ENCODE peak calls at places on chromosomes 6 and 20, in five cellular contexts. One of them, this sample, is unnamed.

GRCh38 chr20:50691585-50692552 is 527 bp upstream of the RIPOR3 start:
- DNase-seq in hepatocyte: peak; percentile 57
- DNase-seq in K562: peak; percentile 70
- DNase-seq in neural progenitor cell: peak; percentile 60
- DNase-seq in H9: peak; percentile 55
- DNase-seq in this sample: no peak

GRCh38 chr6:23533311-23533710 is 592.7 kb upstream of the NRSN1 start:
- DNase-seq in hepatocyte: no peak
- DNase-seq in K562: no peak
- DNase-seq in neural progenitor cell: no peak
- DNase-seq in H9: no peak
- DNase-seq in this sample: no peak

GRCh38 chr20:19079536-19080299 is 132.7 kb upstream of the SLC24A3 start:
- DNase-seq in hepatocyte: no peak
- DNase-seq in K562: no peak
- DNase-seq in neural progenitor cell: no peak
- DNase-seq in H9: no peak
- DNase-seq in this sample: no peak

GRCh38 chr6:141488466-141488865 is 644.3 kb upstream of the GJE1 start:
- DNase-seq in hepatocyte: no peak
- DNase-seq in K562: no peak
- DNase-seq in neural progenitor cell: no peak
- DNase-seq in H9: no peak
- DNase-seq in this sample: no peak

GRCh38 chr6:2891768-2892170 is 11.3 kb downstream of the SERPINB9 start:
- DNase-seq in hepatocyte: no peak
- DNase-seq in K562: no peak
- DNase-seq in neural progenitor cell: no peak
- DNase-seq in H9: no peak
- DNase-seq in this sample: no peak

GRCh38 chr20:22402990-22403859 is 181.1 kb downstream of the FOXA2 start:
- DNase-seq in hepatocyte: peak; percentile 21
- DNase-seq in K562: no peak
- DNase-seq in neural progenitor cell: peak; percentile 68
- DNase-seq in H9: no peak
- DNase-seq in this sample: no peak

GRCh38 chr20:14189794-14190402 is 147.5 kb downstream of the FLRT3 start:
- DNase-seq in hepatocyte: peak; percentile 67
- DNase-seq in K562: no peak
- DNase-seq in neural progenitor cell: peak; percentile 25
- DNase-seq in H9: no peak
- DNase-seq in this sample: no peak

GRCh38 chr20:36493801-36494114 is 47.6 kb upstream of the MYL9 start:
- DNase-seq in hepatocyte: no peak
- DNase-seq in K562: no peak
- DNase-seq in neural progenitor cell: peak; percentile 23
- DNase-seq in H9: no peak
- DNase-seq in this sample: no peak

GRCh38 chr6:114862809-114863208 is 520.0 kb upstream of the HS3ST5 start:
- DNase-seq in hepatocyte: no peak
- DNase-seq in K562: no peak
- DNase-seq in neural progenitor cell: no peak
- DNase-seq in H9: no peak
- DNase-seq in this sample: no peak

GRCh38 chr20:37435607-37436006 is 85.4 kb upstream of the NNAT start:
- DNase-seq in hepatocyte: no peak
- DNase-seq in K562: no peak
- DNase-seq in neural progenitor cell: no peak
- DNase-seq in H9: no peak
- DNase-seq in this sample: no peak

GRCh38 chr6:34414999-34415858 is 10.6 kb downstream of the RPS10 start:
- DNase-seq in hepatocyte: peak; percentile 81
- DNase-seq in K562: peak; percentile 50
- DNase-seq in neural progenitor cell: no peak
- DNase-seq in H9: no peak
- DNase-seq in this sample: peak; percentile 38

GRCh38 chr6:32092760-32093497 is 16.2 kb downstream of the TNXB start:
- DNase-seq in hepatocyte: peak; percentile 51
- DNase-seq in K562: no peak
- DNase-seq in neural progenitor cell: no peak
- DNase-seq in H9: no peak
- DNase-seq in this sample: no peak

GRCh38 chr6:28580484-28580883 is 54.8 kb downstream of the GPX5 start:
- DNase-seq in hepatocyte: no peak
- DNase-seq in K562: no peak
- DNase-seq in neural progenitor cell: no peak
- DNase-seq in H9: no peak
- DNase-seq in this sample: no peak

GRCh38 chr6:146542881-146543210 is 787 bp upstream of the RAB32 start:
- DNase-seq in hepatocyte: no peak
- DNase-seq in K562: no peak
- DNase-seq in neural progenitor cell: no peak
- DNase-seq in H9: no peak
- DNase-seq in this sample: no peak

GRCh38 chr6:136831873-136832562 is 9.6 kb downstream of the PEX7 start:
- DNase-seq in hepatocyte: no peak
- DNase-seq in K562: no peak
- DNase-seq in neural progenitor cell: no peak
- DNase-seq in H9: no peak
- DNase-seq in this sample: no peak

GRCh38 chr6:124970243-124970642 is 8.0 kb downstream of the RNF217 start:
- DNase-seq in hepatocyte: no peak
- DNase-seq in K562: no peak
- DNase-seq in neural progenitor cell: no peak
- DNase-seq in H9: no peak
- DNase-seq in this sample: no peak

GRCh38 chr6:25882066-25882496 is 8.0 kb upstream of the SLC17A3 start:
- DNase-seq in hepatocyte: peak; percentile 30
- DNase-seq in K562: no peak
- DNase-seq in neural progenitor cell: peak; percentile 51
- DNase-seq in H9: peak; percentile 85
- DNase-seq in this sample: no peak

GRCh38 chr6:105545206-105545920 is 142.5 kb upstream of the PREP start:
- DNase-seq in hepatocyte: no peak
- DNase-seq in K562: no peak
- DNase-seq in neural progenitor cell: no peak
- DNase-seq in H9: no peak
- DNase-seq in this sample: no peak

GRCh38 chr6:149035806-149036205 is 281.7 kb upstream of the TAB2 start:
- DNase-seq in hepatocyte: no peak
- DNase-seq in K562: no peak
- DNase-seq in neural progenitor cell: no peak
- DNase-seq in H9: no peak
- DNase-seq in this sample: no peak

GRCh38 chr6:148440877-148441453 is 98.3 kb downstream of the SASH1 start:
- DNase-seq in hepatocyte: peak; percentile 72
- DNase-seq in K562: no peak
- DNase-seq in neural progenitor cell: peak; percentile 60
- DNase-seq in H9: no peak
- DNase-seq in this sample: no peak

GRCh38 chr6:25991785-25992412 is 29.3 kb downstream of the TRIM38 start:
- DNase-seq in hepatocyte: peak; percentile 81
- DNase-seq in K562: peak; percentile 74
- DNase-seq in neural progenitor cell: peak; percentile 72
- DNase-seq in H9: peak; percentile 63
- DNase-seq in this sample: peak; percentile 15

GRCh38 chr6:5752282-5752681 is 254.4 kb downstream of the NRN1 start:
- DNase-seq in hepatocyte: no peak
- DNase-seq in K562: no peak
- DNase-seq in neural progenitor cell: peak; percentile 76
- DNase-seq in H9: peak; percentile 66
- DNase-seq in this sample: no peak

GRCh38 chr6:113976806-113977205 is 5.9 kb upstream of the HDAC2 start:
- DNase-seq in hepatocyte: no peak
- DNase-seq in K562: no peak
- DNase-seq in neural progenitor cell: no peak
- DNase-seq in H9: no peak
- DNase-seq in this sample: no peak

GRCh38 chr6:87722831-87723726 is 21.0 kb upstream of the AKIRIN2 start:
- DNase-seq in hepatocyte: peak; percentile 52
- DNase-seq in K562: peak; percentile 66
- DNase-seq in neural progenitor cell: peak; percentile 76
- DNase-seq in H9: peak; percentile 81
- DNase-seq in this sample: peak; percentile 29

GRCh38 chr6:13229205-13230085 is 98.9 kb downstream of the TBC1D7 start:
- DNase-seq in hepatocyte: peak; percentile 35
- DNase-seq in K562: no peak
- DNase-seq in neural progenitor cell: peak; percentile 22
- DNase-seq in H9: peak; percentile 36
- DNase-seq in this sample: no peak
- TF ChIP-seq CTCF in hepatocyte: no peak
- TF ChIP-seq CTCF in K562: peak; percentile 72
- TF ChIP-seq CTCF in neural progenitor cell: peak; percentile 29
- TF ChIP-seq CTCF in H9: peak; percentile 47
- TF ChIP-seq CTCF in this sample: no peak

GRCh38 chr20:46203510-46203837 is 85.4 kb downstream of the CD40 start:
- DNase-seq in hepatocyte: no peak
- DNase-seq in K562: no peak
- DNase-seq in neural progenitor cell: no peak
- DNase-seq in H9: no peak
- DNase-seq in this sample: no peak
- H3K4me1 ChIP-seq in hepatocyte: no peaks in the 10 kb centered on the region
- H3K4me1 ChIP-seq in K562: peaks cover 36% of the 10 kb centered on the region
- H3K4me1 ChIP-seq in neural progenitor cell: peaks cover 22% of the 10 kb centered on the region
- H3K4me1 ChIP-seq in H9: peaks cover 10% of the 10 kb centered on the region
- H3K4me1 ChIP-seq in this sample: peaks cover 5% of the 10 kb centered on the region

GRCh38 chr20:57577679-57578475 is 17.0 kb downstream of the PCK1 start:
- DNase-seq in hepatocyte: no peak
- DNase-seq in K562: peak; percentile 45
- DNase-seq in neural progenitor cell: no peak
- DNase-seq in H9: no peak
- DNase-seq in this sample: no peak
- TF ChIP-seq CTCF in hepatocyte: no peak
- TF ChIP-seq CTCF in K562: no peak
- TF ChIP-seq CTCF in neural progenitor cell: no peak
- TF ChIP-seq CTCF in H9: no peak
- TF ChIP-seq CTCF in this sample: no peak

DNA sequence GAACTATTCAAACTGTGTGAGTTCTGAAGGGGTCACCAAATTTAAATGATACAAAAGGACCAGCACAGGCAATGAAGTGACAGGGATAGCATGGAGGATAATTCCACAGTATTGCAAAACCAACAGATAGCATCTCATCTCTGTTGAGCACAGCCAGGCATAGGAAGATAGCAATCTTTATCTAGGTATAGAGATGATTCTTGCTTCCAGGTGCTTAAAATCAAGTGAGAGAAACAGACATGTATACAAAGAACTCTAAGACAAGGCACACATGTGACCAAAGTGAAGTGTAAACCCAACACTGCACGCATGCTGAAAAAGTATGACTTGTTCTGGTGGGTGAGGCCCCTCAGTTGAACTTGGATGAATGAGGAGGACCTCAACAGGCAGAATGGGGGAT is 48.4 kb upstream of the ARMC2 start:
- DNase-seq in hepatocyte: no peak
- DNase-seq in K562: no peak
- DNase-seq in neural progenitor cell: no peak
- DNase-seq in H9: no peak
- DNase-seq in this sample: no peak
- H3K4me1 ChIP-seq in hepatocyte: peaks cover 40% of the 10 kb centered on the region
- H3K4me1 ChIP-seq in K562: no peaks in the 10 kb centered on the region
- H3K4me1 ChIP-seq in neural progenitor cell: peaks cover 14% of the 10 kb centered on the region
- H3K4me1 ChIP-seq in H9: no peaks in the 10 kb centered on the region
- H3K4me1 ChIP-seq in this sample: no peaks in the 10 kb centered on the region

GRCh38 chr20:62804021-62804631 is 509 bp upstream of the OGFR start:
- DNase-seq in hepatocyte: no peak
- DNase-seq in K562: no peak
- DNase-seq in neural progenitor cell: no peak
- DNase-seq in H9: no peak
- DNase-seq in this sample: no peak
- TF ChIP-seq CTCF in hepatocyte: no peak
- TF ChIP-seq CTCF in K562: no peak
- TF ChIP-seq CTCF in neural progenitor cell: no peak
- TF ChIP-seq CTCF in H9: no peak
- TF ChIP-seq CTCF in this sample: no peak

GRCh38 chr20:63498950-63499332 is at the start of gene EEF1A2:
- DNase-seq in hepatocyte: peak; percentile 78
- DNase-seq in K562: peak; percentile 87
- DNase-seq in neural progenitor cell: peak; percentile 70
- DNase-seq in H9: peak; percentile 31
- DNase-seq in this sample: no peak
- H3K4me1 ChIP-seq in hepatocyte: peaks cover 8% of the 10 kb centered on the region
- H3K4me1 ChIP-seq in K562: peaks cover 87% of the 10 kb centered on the region
- H3K4me1 ChIP-seq in neural progenitor cell: no peaks in the 10 kb centered on the region
- H3K4me1 ChIP-seq in H9: no peaks in the 10 kb centered on the region
- H3K4me1 ChIP-seq in this sample: peaks cover 5% of the 10 kb centered on the region

DNA sequence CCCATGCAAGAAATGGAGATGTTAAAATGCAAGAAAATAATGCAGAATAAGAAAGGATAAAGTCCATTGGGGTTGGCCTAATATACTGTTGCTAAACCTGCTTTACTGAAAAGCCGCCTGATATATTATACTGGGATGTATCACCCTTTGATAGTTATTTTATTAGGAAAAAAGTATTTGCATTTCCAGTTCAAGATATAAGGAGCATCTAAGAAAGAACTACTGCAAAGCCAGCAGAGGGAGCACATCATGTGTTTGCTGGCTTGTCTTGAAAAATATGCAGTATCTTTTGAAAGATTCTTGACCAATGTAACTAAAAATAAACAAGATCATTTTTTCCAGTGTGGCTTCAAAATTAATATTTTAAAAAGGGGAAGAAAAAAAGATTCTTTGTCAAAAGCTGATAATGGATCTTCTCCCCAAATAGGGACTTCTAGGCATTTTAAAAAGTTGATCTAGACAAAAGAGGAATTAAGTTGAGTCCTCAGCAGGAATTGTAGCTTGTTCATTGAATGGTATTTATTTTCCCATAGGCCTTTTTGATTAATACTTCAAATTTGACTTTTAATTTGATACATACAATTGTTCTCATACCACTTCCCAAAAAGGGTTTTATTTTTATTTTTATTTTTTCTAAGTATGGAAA is 214.9 kb downstream of the ZFAND3 start:
- DNase-seq in hepatocyte: peak; percentile 39
- DNase-seq in K562: no peak
- DNase-seq in neural progenitor cell: peak; percentile 17
- DNase-seq in H9: no peak
- DNase-seq in this sample: no peak
- TF ChIP-seq CTCF in hepatocyte: peak; percentile 64
- TF ChIP-seq CTCF in K562: no peak
- TF ChIP-seq CTCF in neural progenitor cell: peak; percentile 64
- TF ChIP-seq CTCF in H9: peak; percentile 73
- TF ChIP-seq CTCF in this sample: peak; percentile 18

GRCh38 chr20:32206383-32207210 is 946 bp downstream of the PLAGL2 start:
- DNase-seq in hepatocyte: peak; percentile 35
- DNase-seq in K562: no peak
- DNase-seq in neural progenitor cell: peak; percentile 13
- DNase-seq in H9: no peak
- DNase-seq in this sample: no peak
- H3K4me1 ChIP-seq in hepatocyte: peaks cover 78% of the 10 kb centered on the region
- H3K4me1 ChIP-seq in K562: peaks cover 18% of the 10 kb centered on the region
- H3K4me1 ChIP-seq in neural progenitor cell: peaks cover 30% of the 10 kb centered on the region
- H3K4me1 ChIP-seq in H9: no peaks in the 10 kb centered on the region
- H3K4me1 ChIP-seq in this sample: peaks cover 22% of the 10 kb centered on the region

GRCh38 chr20:44734938-44735337 is 10.7 kb upstream of the KCNK15 start:
- DNase-seq in hepatocyte: peak; percentile 38
- DNase-seq in K562: peak; percentile 33
- DNase-seq in neural progenitor cell: peak; percentile 47
- DNase-seq in H9: no peak
- DNase-seq in this sample: no peak
- TF ChIP-seq CTCF in hepatocyte: no peak
- TF ChIP-seq CTCF in K562: no peak
- TF ChIP-seq CTCF in neural progenitor cell: peak; percentile 16
- TF ChIP-seq CTCF in H9: peak; percentile 42
- TF ChIP-seq CTCF in this sample: peak; percentile 72

This sample was measured in thoracic aorta.